ENCODE peak calls at places on chromosome 17, in ten cellular contexts. A is thoracic aorta, C is choroid plexus epithelial cell, B is IMR-90, V is heart left ventricle, M is astrocyte of the spinal cord, J is astrocyte of the cerebellum, H is fibroblast of lung, F is mammary epithelial cell, E is A549. U is an unnamed sample.

GRCh38 chr17:41645371-41646063 is 21.1 kb upstream of the KRT17 start:
- DNase-seq in A (no peak), C (peak; percentile 60), B (peak; percentile 78), V (no peak), M (peak; percentile 43), J (no peak), H (peak; percentile 48), F (peak; percentile 73), E (peak; percentile 85), U (peak; percentile 89)

GRCh38 chr17:28031174-28031573 is 11.3 kb upstream of the NLK start:
- DNase-seq in A (no peak), C (no peak), B (no peak), V (no peak), M (no peak), J (no peak), H (no peak), F (no peak), E (no peak), U (no peak)

GRCh38 chr17:41284043-41284442 is 8.5 kb downstream of the KRTAP9-7 start:
- DNase-seq in A (no peak), C (peak; percentile 20), B (peak; percentile 41), V (no peak), M (no peak), J (no peak), H (no peak), F (no peak), E (no peak), U (no peak)

GRCh38 chr17:37562016-37562745 is 47.0 kb downstream of the SYNRG start:
- DNase-seq in A (no peak), C (no peak), B (no peak), V (no peak), M (no peak), J (no peak), H (no peak), F (no peak), E (no peak), U (no peak)

GRCh38 chr17:44559288-44560249 is 2.3 kb downstream of the FZD2 start:
- DNase-seq in A (no peak), C (no peak), B (no peak), V (no peak), M (no peak), J (no peak), H (no peak), F (no peak), E (no peak), U (no peak)

GRCh38 chr17:45813051-45813731 is 29.1 kb downstream of the CRHR1 start:
- DNase-seq in A (no peak), C (peak; percentile 14), B (no peak), V (no peak), M (no peak), J (no peak), H (no peak), F (no peak), E (no peak), U (peak; percentile 4)

GRCh38 chr17:64459284-64459747 is 10.4 kb downstream of the MILR1 start:
- DNase-seq in A (no peak), C (peak; percentile 83), B (peak; percentile 75), V (no peak), M (peak; percentile 61), J (peak; percentile 23), H (peak; percentile 53), F (peak; percentile 68), E (peak; percentile 51), U (peak; percentile 60)

GRCh38 chr17:48612854-48613691 is 2.0 kb downstream of the HOXB8 start:
- DNase-seq in A (no peak), C (peak; percentile 26), B (peak; percentile 61), V (no peak), M (peak; percentile 53), J (no peak), H (peak; percentile 60), F (peak; percentile 34), E (peak; percentile 79), U (peak; percentile 22)

GRCh38 chr17:58333396-58334207 is 5.0 kb upstream of the TSPOAP1 start:
- DNase-seq in A (no peak), C (no peak), B (no peak), V (no peak), M (no peak), J (no peak), H (no peak), F (no peak), E (no peak), U (no peak)

GRCh38 chr17:58330997-58331814 is 2.6 kb upstream of the TSPOAP1 start:
- DNase-seq in A (no peak), C (no peak), B (no peak), V (peak; percentile 42), M (no peak), J (no peak), H (no peak), F (no peak), E (no peak), U (no peak)

GRCh38 chr17:58330544-58330996 is 2.0 kb upstream of the TSPOAP1 start:
- DNase-seq in A (no peak), C (no peak), B (no peak), V (no peak), M (no peak), J (no peak), H (no peak), F (no peak), E (no peak), U (no peak)

GRCh38 chr17:58332720-58333395 is 4.3 kb upstream of the TSPOAP1 start:
- DNase-seq in A (no peak), C (no peak), B (no peak), V (no peak), M (no peak), J (no peak), H (no peak), F (no peak), E (no peak), U (no peak)

GRCh38 chr17:58331815-58332719 is 3.5 kb upstream of the TSPOAP1 start:
- DNase-seq in A (no peak), C (no peak), B (no peak), V (peak; percentile 71), M (no peak), J (no peak), H (no peak), F (no peak), E (no peak), U (no peak)
- H3K4me3 ChIP-seq in A (peak overlapping the region; percentile 72), C (no peak overlapping the region), B (no peak overlapping the region), V (peak overlapping the region; percentile 35), M (no peak overlapping the region), J (no peak overlapping the region), H (no peak overlapping the region), F (no peak overlapping the region), E (no peak overlapping the region), U (no peak overlapping the region)

GRCh38 chr17:74858672-74859438 is 830 bp downstream of the GRIN2C start:
- DNase-seq in A (no peak), C (no peak), B (no peak), V (no peak), M (no peak), J (no peak), H (no peak), F (no peak), E (no peak), U (no peak)
- H3K4me3 ChIP-seq in A (no peak overlapping the region), C (no peak overlapping the region), B (no peak overlapping the region), V (no peak overlapping the region), M (no peak overlapping the region), J (no peak overlapping the region), H (no peak overlapping the region), F (no peak overlapping the region), E (peak overlapping the region; percentile 39), U (no peak overlapping the region)

GRCh38 chr17:81386141-81386645 is 9.1 kb upstream of the BAHCC1 start:
- DNase-seq in A (no peak), C (no peak), B (no peak), V (no peak), M (no peak), J (no peak), H (no peak), F (no peak), E (no peak), U (no peak)

GRCh38 chr17:81385320-81386111 is 9.7 kb upstream of the BAHCC1 start:
- DNase-seq in A (no peak), C (peak; percentile 59), B (no peak), V (no peak), M (no peak), J (no peak), H (peak; percentile 37), F (no peak), E (no peak), U (no peak)

GRCh38 chr17:81383504-81384421 is 11.5 kb upstream of the BAHCC1 start:
- DNase-seq in A (no peak), C (no peak), B (no peak), V (no peak), M (no peak), J (no peak), H (no peak), F (no peak), E (no peak), U (no peak)

GRCh38 chr17:81386646-81387234 is 8.5 kb upstream of the BAHCC1 start:
- DNase-seq in A (no peak), C (no peak), B (no peak), V (peak; percentile 70), M (no peak), J (no peak), H (no peak), F (no peak), E (no peak), U (no peak)

DNA sequence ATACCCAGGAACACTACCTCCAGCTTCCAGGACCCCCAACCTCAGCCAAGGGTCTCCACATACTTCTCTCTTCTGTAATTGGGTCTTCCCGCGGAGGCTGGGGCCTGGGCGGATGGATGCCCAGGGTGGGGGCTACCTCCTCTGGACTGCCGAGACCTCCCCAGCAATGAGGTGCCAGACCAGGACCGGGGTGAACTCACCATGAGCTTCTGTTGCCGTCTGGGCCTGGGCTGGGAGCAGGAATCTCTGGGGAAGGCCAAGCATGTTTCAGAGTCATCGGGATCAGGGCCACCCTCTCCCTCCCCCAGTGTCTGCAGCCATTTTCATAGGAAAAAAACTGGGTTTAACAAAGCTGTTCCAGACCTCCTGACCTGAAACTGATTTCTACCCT is 10.3 kb upstream of the BAHCC1 start:
- DNase-seq in A (no peak), C (no peak), B (no peak), V (no peak), M (no peak), J (no peak), H (no peak), F (no peak), E (no peak), U (no peak)
- H3K4me3 ChIP-seq in A (no peak overlapping the region), C (no peak overlapping the region), B (no peak overlapping the region), V (no peak overlapping the region), M (no peak overlapping the region), J (no peak overlapping the region), H (no peak overlapping the region), F (no peak overlapping the region), E (no peak overlapping the region), U (no peak overlapping the region)

DNA sequence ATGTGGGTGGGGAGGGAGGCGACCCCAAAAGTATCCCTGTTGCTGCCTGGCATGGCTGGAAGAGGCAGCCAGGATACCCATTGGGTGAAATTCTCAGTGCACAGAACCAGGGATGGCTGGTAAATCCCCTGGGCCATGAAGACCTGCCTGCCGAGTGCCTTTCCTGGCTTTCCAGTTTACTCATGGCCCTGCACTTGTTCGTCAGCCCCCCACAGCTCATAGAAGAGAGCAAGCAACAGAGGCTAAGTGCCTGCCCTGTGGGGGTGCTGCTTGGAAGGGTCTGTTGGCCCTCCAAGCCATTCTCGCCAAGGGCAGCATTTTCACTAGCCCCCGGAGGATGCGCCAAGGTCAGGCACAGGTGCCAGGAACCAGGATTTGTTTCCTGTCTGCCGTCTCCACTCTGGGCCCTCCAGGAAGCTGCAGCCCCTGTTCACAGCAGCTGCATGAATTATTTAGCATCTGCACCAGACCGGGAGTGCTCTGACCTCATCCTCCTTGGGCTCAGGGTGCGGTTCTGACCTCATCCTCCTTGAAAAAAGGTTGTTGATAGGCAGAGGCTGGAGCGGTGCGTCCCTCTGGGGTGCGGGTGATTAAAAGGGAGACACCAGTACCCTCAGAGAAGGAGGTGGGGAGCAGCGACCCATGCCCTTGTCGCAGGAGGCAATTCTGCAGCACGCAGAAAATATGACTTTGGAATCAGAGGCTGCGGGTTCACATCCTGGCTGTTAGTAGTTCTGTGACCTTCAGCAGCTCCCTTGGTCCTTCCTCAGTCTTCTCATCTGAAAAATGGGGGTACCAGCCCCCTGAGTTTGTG is 14.2 kb upstream of the CD300A start:
- DNase-seq in A (no peak), C (no peak), B (no peak), V (no peak), M (no peak), J (no peak), H (no peak), F (no peak), E (no peak), U (no peak)
- H3K4me3 ChIP-seq in A (no peak overlapping the region), C (no peak overlapping the region), B (no peak overlapping the region), V (no peak overlapping the region), M (no peak overlapping the region), J (no peak overlapping the region), H (no peak overlapping the region), F (no peak overlapping the region), E (no peak overlapping the region), U (no peak overlapping the region)